ENCODE peak calls at places on chromosomes 6 and 20, in four cellular contexts. One of them, this sample, is unnamed.

GRCh38 chr6:9554351-9554750 is 860.5 kb downstream of the TFAP2A start:
- DNase-seq in stomach: no peak
- DNase-seq in CD4-positive, alpha-beta memory T cell: no peak
- DNase-seq in left ventricle myocardium inferior: no peak
- DNase-seq in this sample: no peak

GRCh38 chr6:83474309-83474708 is 38.0 kb upstream of the PRSS35 start:
- DNase-seq in stomach: no peak
- DNase-seq in CD4-positive, alpha-beta memory T cell: no peak
- DNase-seq in left ventricle myocardium inferior: no peak
- DNase-seq in this sample: no peak

GRCh38 chr6:15404700-15404980 is 158.8 kb downstream of the JARID2 start:
- DNase-seq in left ventricle myocardium inferior: no peak
- DNase-seq in stomach: no peak
- DNase-seq in CD4-positive, alpha-beta memory T cell: no peak
- DNase-seq in this sample: no peak

GRCh38 chr6:4395386-4395785 is 260.0 kb upstream of the ECI2 start:
- DNase-seq in stomach: no peak
- DNase-seq in CD4-positive, alpha-beta memory T cell: no peak
- DNase-seq in left ventricle myocardium inferior: no peak
- DNase-seq in this sample: no peak

GRCh38 chr6:28489366-28490190 is 26.0 kb downstream of the GPX6 start:
- DNase-seq in stomach: peak; percentile 28
- DNase-seq in CD4-positive, alpha-beta memory T cell: no peak
- DNase-seq in left ventricle myocardium inferior: peak; percentile 20
- DNase-seq in this sample: no peak

GRCh38 chr6:11770546-11771466 is 7.8 kb downstream of the ADTRP start:
- DNase-seq in left ventricle myocardium inferior: peak; percentile 89
- DNase-seq in CD4-positive, alpha-beta memory T cell: no peak
- DNase-seq in stomach: peak; percentile 74
- DNase-seq in this sample: no peak

GRCh38 chr6:56356431-56356830 is 109.1 kb upstream of the COL21A1 start:
- DNase-seq in CD4-positive, alpha-beta memory T cell: no peak
- DNase-seq in left ventricle myocardium inferior: no peak
- DNase-seq in stomach: no peak
- DNase-seq in this sample: no peak

GRCh38 chr6:131159578-131159977 is 24.3 kb downstream of the AKAP7 start:
- DNase-seq in stomach: no peak
- DNase-seq in left ventricle myocardium inferior: no peak
- DNase-seq in CD4-positive, alpha-beta memory T cell: no peak
- DNase-seq in this sample: no peak

GRCh38 chr6:45421700-45422540 is 44.2 kb upstream of the SUPT3H start:
- DNase-seq in stomach: peak; percentile 57
- DNase-seq in CD4-positive, alpha-beta memory T cell: peak; percentile 61
- DNase-seq in left ventricle myocardium inferior: peak; percentile 54
- DNase-seq in this sample: peak; percentile 43

GRCh38 chr6:142680308-142680707 is 264.7 kb downstream of the HIVEP2 start:
- DNase-seq in stomach: no peak
- DNase-seq in CD4-positive, alpha-beta memory T cell: no peak
- DNase-seq in left ventricle myocardium inferior: no peak
- DNase-seq in this sample: no peak

GRCh38 chr20:34022843-34023234 is 29.1 kb downstream of the RALY start:
- DNase-seq in CD4-positive, alpha-beta memory T cell: no peak
- DNase-seq in left ventricle myocardium inferior: no peak
- DNase-seq in stomach: no peak
- DNase-seq in this sample: no peak

GRCh38 chr6:26543953-26544352 is 5.8 kb downstream of the HMGN4 start:
- DNase-seq in stomach: no peak
- DNase-seq in CD4-positive, alpha-beta memory T cell: no peak
- DNase-seq in left ventricle myocardium inferior: no peak
- DNase-seq in this sample: no peak

GRCh38 chr6:153727910-153728309 is 311.1 kb upstream of the OPRM1 start:
- DNase-seq in stomach: no peak
- DNase-seq in left ventricle myocardium inferior: no peak
- DNase-seq in CD4-positive, alpha-beta memory T cell: no peak
- DNase-seq in this sample: no peak

GRCh38 chr20:13325033-13325432 is 104.0 kb downstream of the ISM1 start:
- DNase-seq in stomach: no peak
- DNase-seq in CD4-positive, alpha-beta memory T cell: no peak
- DNase-seq in left ventricle myocardium inferior: no peak
- DNase-seq in this sample: no peak

GRCh38 chr6:122028933-122029332 is 370.5 kb upstream of the HSF2 start:
- DNase-seq in stomach: no peak
- DNase-seq in CD4-positive, alpha-beta memory T cell: no peak
- DNase-seq in left ventricle myocardium inferior: no peak
- DNase-seq in this sample: no peak

GRCh38 chr6:111260570-111261298 is 173.4 kb downstream of the SLC16A10 start:
- DNase-seq in CD4-positive, alpha-beta memory T cell: no peak
- DNase-seq in stomach: no peak
- DNase-seq in left ventricle myocardium inferior: no peak
- DNase-seq in this sample: no peak

GRCh38 chr20:22466447-22467171 is 117.8 kb downstream of the FOXA2 start:
- DNase-seq in stomach: no peak
- DNase-seq in CD4-positive, alpha-beta memory T cell: no peak
- DNase-seq in left ventricle myocardium inferior: no peak
- DNase-seq in this sample: no peak

GRCh38 chr20:59771506-59772372 is 161.7 kb downstream of the SYCP2 start:
- DNase-seq in stomach: no peak
- DNase-seq in CD4-positive, alpha-beta memory T cell: no peak
- DNase-seq in left ventricle myocardium inferior: peak; percentile 61
- DNase-seq in this sample: no peak

GRCh38 chr6:71406871-71407860 is 118.6 kb downstream of the OGFRL1 start:
- DNase-seq in CD4-positive, alpha-beta memory T cell: no peak
- DNase-seq in left ventricle myocardium inferior: no peak
- DNase-seq in stomach: no peak
- DNase-seq in this sample: no peak

GRCh38 chr6:136753624-136754023 is 38.7 kb downstream of the MAP3K5 start:
- DNase-seq in CD4-positive, alpha-beta memory T cell: peak; percentile 89
- DNase-seq in left ventricle myocardium inferior: no peak
- DNase-seq in stomach: no peak
- DNase-seq in this sample: peak; percentile 53

GRCh38 chr20:52312131-52312729 is 120.7 kb upstream of the ZFP64 start:
- DNase-seq in CD4-positive, alpha-beta memory T cell: peak; percentile 44
- DNase-seq in left ventricle myocardium inferior: no peak
- DNase-seq in stomach: peak; percentile 35
- DNase-seq in this sample: peak; percentile 13

GRCh38 chr6:28982476-28983266 is 22.4 kb downstream of the ZNF311 start:
- DNase-seq in stomach: no peak
- DNase-seq in CD4-positive, alpha-beta memory T cell: peak; percentile 56
- DNase-seq in left ventricle myocardium inferior: no peak
- DNase-seq in this sample: no peak

GRCh38 chr20:51604851-51605250 is 62.3 kb upstream of the NFATC2 start:
- DNase-seq in CD4-positive, alpha-beta memory T cell: no peak
- DNase-seq in stomach: no peak
- DNase-seq in left ventricle myocardium inferior: no peak
- DNase-seq in this sample: no peak

GRCh38 chr6:41072836-41073202 is at the start of gene NFYA:
- DNase-seq in CD4-positive, alpha-beta memory T cell: no peak
- DNase-seq in left ventricle myocardium inferior: no peak
- DNase-seq in stomach: peak; percentile 100
- DNase-seq in this sample: peak; percentile 99

GRCh38 chr6:12353731-12354130 is 63.6 kb downstream of the EDN1 start:
- DNase-seq in left ventricle myocardium inferior: no peak
- DNase-seq in stomach: no peak
- DNase-seq in CD4-positive, alpha-beta memory T cell: no peak
- DNase-seq in this sample: no peak

GRCh38 chr6:99993533-99994251 is at the start of gene MCHR2:
- DNase-seq in stomach: no peak
- DNase-seq in CD4-positive, alpha-beta memory T cell: no peak
- DNase-seq in left ventricle myocardium inferior: no peak
- DNase-seq in this sample: no peak

GRCh38 chr20:37223053-37223452 is 38.6 kb downstream of the GHRH start:
- DNase-seq in CD4-positive, alpha-beta memory T cell: no peak
- DNase-seq in stomach: no peak
- DNase-seq in left ventricle myocardium inferior: no peak
- DNase-seq in this sample: no peak

GRCh38 chr6:29376003-29376402 is 912 bp upstream of the OR12D3 start:
- DNase-seq in stomach: no peak
- DNase-seq in CD4-positive, alpha-beta memory T cell: no peak
- DNase-seq in left ventricle myocardium inferior: no peak
- DNase-seq in this sample: no peak

GRCh38 chr6:30818426-30818841 is 65.9 kb upstream of the DDR1 start:
- DNase-seq in CD4-positive, alpha-beta memory T cell: no peak
- DNase-seq in stomach: no peak
- DNase-seq in left ventricle myocardium inferior: no peak
- DNase-seq in this sample: no peak

GRCh38 chr6:162343902-162344226 is 383.7 kb downstream of the PRKN start:
- DNase-seq in stomach: no peak
- DNase-seq in left ventricle myocardium inferior: no peak
- DNase-seq in CD4-positive, alpha-beta memory T cell: no peak
- DNase-seq in this sample: no peak

GRCh38 chr20:26276811-26277210 is 580.2 kb upstream of the ZNF337 start:
- DNase-seq in CD4-positive, alpha-beta memory T cell: no peak
- DNase-seq in stomach: no peak
- DNase-seq in left ventricle myocardium inferior: no peak
- DNase-seq in this sample: no peak

GRCh38 chr6:130412556-130413290 is 46.9 kb downstream of the TMEM200A start:
- DNase-seq in stomach: no peak
- DNase-seq in left ventricle myocardium inferior: no peak
- DNase-seq in CD4-positive, alpha-beta memory T cell: no peak
- DNase-seq in this sample: no peak

DNA sequence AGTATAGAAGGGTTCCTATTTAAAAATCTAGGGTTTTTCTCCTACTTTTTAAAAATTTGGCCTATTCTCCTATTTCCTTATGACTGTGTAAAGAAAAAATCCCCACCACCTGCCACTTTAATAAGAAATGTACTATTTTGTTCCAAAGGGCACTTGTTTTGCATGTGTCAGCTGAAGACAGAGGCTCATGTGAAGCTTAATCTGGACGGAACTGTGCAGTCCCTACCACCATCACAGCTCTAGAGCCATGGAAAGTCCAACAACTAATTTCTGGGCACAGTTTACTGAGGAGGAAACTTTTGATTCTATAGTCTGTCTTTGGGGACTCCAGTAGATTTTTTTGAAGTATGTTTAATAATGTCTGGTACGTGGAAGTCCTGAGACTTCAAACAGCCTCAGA is 60.0 kb upstream of the AHI1 start:
- DNase-seq in CD4-positive, alpha-beta memory T cell: no peak
- DNase-seq in stomach: no peak
- DNase-seq in left ventricle myocardium inferior: no peak
- DNase-seq in this sample: no peak
- H3K9me3 ChIP-seq in CD4-positive, alpha-beta memory T cell: no peaks in the 10 kb centered on the region
- H3K9me3 ChIP-seq in stomach: no peaks in the 10 kb centered on the region
- H3K9me3 ChIP-seq in left ventricle myocardium inferior: peaks cover 7% of the 10 kb centered on the region
- H3K9me3 ChIP-seq in this sample: no peaks in the 10 kb centered on the region

GRCh38 chr6:21886601-21887091 is 293.1 kb downstream of the SOX4 start:
- DNase-seq in CD4-positive, alpha-beta memory T cell: no peak
- DNase-seq in left ventricle myocardium inferior: no peak
- DNase-seq in stomach: no peak
- DNase-seq in this sample: no peak
- H3K9me3 ChIP-seq in CD4-positive, alpha-beta memory T cell: no peaks in the 10 kb centered on the region
- H3K9me3 ChIP-seq in left ventricle myocardium inferior: no peaks in the 10 kb centered on the region
- H3K9me3 ChIP-seq in stomach: no peaks in the 10 kb centered on the region
- H3K9me3 ChIP-seq in this sample: no peaks in the 10 kb centered on the region

GRCh38 chr6:169920359-169921020 is 169.1 kb downstream of the ERMARD start:
- DNase-seq in CD4-positive, alpha-beta memory T cell: no peak
- DNase-seq in left ventricle myocardium inferior: no peak
- DNase-seq in stomach: no peak
- DNase-seq in this sample: no peak

GRCh38 chr6:169918954-169919549 is 167.6 kb downstream of the ERMARD start:
- DNase-seq in stomach: no peak
- DNase-seq in left ventricle myocardium inferior: no peak
- DNase-seq in CD4-positive, alpha-beta memory T cell: no peak
- DNase-seq in this sample: no peak

GRCh38 chr6:169918239-169918953 is 167.0 kb downstream of the ERMARD start:
- DNase-seq in left ventricle myocardium inferior: no peak
- DNase-seq in CD4-positive, alpha-beta memory T cell: no peak
- DNase-seq in stomach: no peak
- DNase-seq in this sample: no peak

GRCh38 chr6:169915769-169916550 is 164.5 kb downstream of the ERMARD start:
- DNase-seq in CD4-positive, alpha-beta memory T cell: no peak
- DNase-seq in left ventricle myocardium inferior: no peak
- DNase-seq in stomach: no peak
- DNase-seq in this sample: no peak

GRCh38 chr6:169917153-169917552 is 165.7 kb downstream of the ERMARD start:
- DNase-seq in left ventricle myocardium inferior: no peak
- DNase-seq in stomach: no peak
- DNase-seq in CD4-positive, alpha-beta memory T cell: no peak
- DNase-seq in this sample: no peak
- H3K9me3 ChIP-seq in left ventricle myocardium inferior: no peaks in the 10 kb centered on the region
- H3K9me3 ChIP-seq in stomach: no peaks in the 10 kb centered on the region
- H3K9me3 ChIP-seq in CD4-positive, alpha-beta memory T cell: no peaks in the 10 kb centered on the region
- H3K9me3 ChIP-seq in this sample: no peaks in the 10 kb centered on the region

GRCh38 chr6:164345340-164345739 is 930.8 kb downstream of the QKI start:
- DNase-seq in CD4-positive, alpha-beta memory T cell: no peak
- DNase-seq in left ventricle myocardium inferior: no peak
- DNase-seq in stomach: no peak
- DNase-seq in this sample: no peak
- H3K9me3 ChIP-seq in CD4-positive, alpha-beta memory T cell: no peaks in the 10 kb centered on the region
- H3K9me3 ChIP-seq in left ventricle myocardium inferior: no peaks in the 10 kb centered on the region
- H3K9me3 ChIP-seq in stomach: no peaks in the 10 kb centered on the region
- H3K9me3 ChIP-seq in this sample: no peaks in the 10 kb centered on the region

GRCh38 chr6:168387911-168388310 is 53.1 kb upstream of the SMOC2 start:
- DNase-seq in CD4-positive, alpha-beta memory T cell: no peak
- DNase-seq in stomach: no peak
- DNase-seq in left ventricle myocardium inferior: no peak
- DNase-seq in this sample: no peak
- H3K9me3 ChIP-seq in CD4-positive, alpha-beta memory T cell: no peaks in the 10 kb centered on the region
- H3K9me3 ChIP-seq in stomach: no peaks in the 10 kb centered on the region
- H3K9me3 ChIP-seq in left ventricle myocardium inferior: no peaks in the 10 kb centered on the region
- H3K9me3 ChIP-seq in this sample: no peaks in the 10 kb centered on the region

This sample was measured in T-helper 17 cell.